ENCODE peak calls at places on chromosomes 2 and 18, in seven cellular contexts. One of them, this sample, is unnamed.

GRCh38 chr2:74540291-74540690 is 10.6 kb downstream of the HTRA2 start:
- DNase-seq in mesendoderm: no peak
- DNase-seq in IMR-90: no peak
- DNase-seq in neuronal stem cell: no peak
- DNase-seq in trophoblast cell: no peak
- DNase-seq in H9: no peak
- DNase-seq in mesenchymal stem cell: no peak
- DNase-seq in this sample: no peak

GRCh38 chr18:42578781-42579180 is 536.7 kb downstream of the RIT2 start:
- DNase-seq in trophoblast cell: peak; percentile 58
- DNase-seq in mesendoderm: no peak
- DNase-seq in mesenchymal stem cell: peak; percentile 44
- DNase-seq in H9: no peak
- DNase-seq in neuronal stem cell: no peak
- DNase-seq in IMR-90: no peak
- DNase-seq in this sample: no peak

GRCh38 chr18:48133675-48134251 is 203.3 kb upstream of the SMAD2 start:
- DNase-seq in trophoblast cell: no peak
- DNase-seq in mesenchymal stem cell: no peak
- DNase-seq in neuronal stem cell: no peak
- DNase-seq in IMR-90: no peak
- DNase-seq in H9: no peak
- DNase-seq in mesendoderm: no peak
- DNase-seq in this sample: no peak

GRCh38 chr18:32092422-32093105 is 890 bp downstream of the RNF138 start:
- DNase-seq in trophoblast cell: peak; percentile 96
- DNase-seq in H9: peak; percentile 98
- DNase-seq in mesendoderm: peak; percentile 98
- DNase-seq in IMR-90: peak; percentile 94
- DNase-seq in mesenchymal stem cell: peak; percentile 97
- DNase-seq in neuronal stem cell: peak; percentile 95
- DNase-seq in this sample: peak; percentile 99

GRCh38 chr2:19855528-19856431 is 46.0 kb downstream of the TTC32 start:
- DNase-seq in IMR-90: no peak
- DNase-seq in mesendoderm: no peak
- DNase-seq in neuronal stem cell: no peak
- DNase-seq in mesenchymal stem cell: no peak
- DNase-seq in H9: no peak
- DNase-seq in trophoblast cell: no peak
- DNase-seq in this sample: no peak

GRCh38 chr2:227862741-227863588 is 8.5 kb upstream of the DAW1 start:
- DNase-seq in IMR-90: peak; percentile 83
- DNase-seq in trophoblast cell: peak; percentile 86
- DNase-seq in H9: peak; percentile 66
- DNase-seq in neuronal stem cell: no peak
- DNase-seq in mesenchymal stem cell: peak; percentile 89
- DNase-seq in mesendoderm: peak; percentile 96
- DNase-seq in this sample: peak; percentile 50

GRCh38 chr2:242032780-242033656 is 163.5 kb downstream of the RTP5 start:
- DNase-seq in H9: peak; percentile 28
- DNase-seq in neuronal stem cell: no peak
- DNase-seq in trophoblast cell: no peak
- DNase-seq in mesenchymal stem cell: no peak
- DNase-seq in IMR-90: no peak
- DNase-seq in mesendoderm: no peak
- DNase-seq in this sample: no peak

GRCh38 chr2:101983486-101983885 is 8.3 kb upstream of the IL1R2 start:
- DNase-seq in mesendoderm: peak; percentile 25
- DNase-seq in neuronal stem cell: no peak
- DNase-seq in IMR-90: no peak
- DNase-seq in trophoblast cell: no peak
- DNase-seq in H9: no peak
- DNase-seq in mesenchymal stem cell: no peak
- DNase-seq in this sample: no peak

GRCh38 chr18:12531747-12532146 is 124.0 kb downstream of the PRELID3A start:
- DNase-seq in H9: no peak
- DNase-seq in IMR-90: peak; percentile 34
- DNase-seq in mesenchymal stem cell: no peak
- DNase-seq in mesendoderm: no peak
- DNase-seq in neuronal stem cell: no peak
- DNase-seq in trophoblast cell: no peak
- DNase-seq in this sample: no peak

GRCh38 chr2:109381327-109381820 is 232.4 kb downstream of the SEPTIN10 start:
- DNase-seq in trophoblast cell: no peak
- DNase-seq in neuronal stem cell: no peak
- DNase-seq in mesendoderm: no peak
- DNase-seq in mesenchymal stem cell: no peak
- DNase-seq in H9: peak; percentile 18
- DNase-seq in IMR-90: no peak
- DNase-seq in this sample: peak; percentile 13

GRCh38 chr2:136065384-136065783 is 52.6 kb downstream of the CXCR4 start:
- DNase-seq in neuronal stem cell: no peak
- DNase-seq in trophoblast cell: no peak
- DNase-seq in H9: no peak
- DNase-seq in mesenchymal stem cell: no peak
- DNase-seq in mesendoderm: peak; percentile 30
- DNase-seq in IMR-90: peak; percentile 0
- DNase-seq in this sample: no peak

GRCh38 chr2:168198476-168199192 is 48.8 kb downstream of the STK39 start:
- DNase-seq in mesenchymal stem cell: no peak
- DNase-seq in mesendoderm: no peak
- DNase-seq in trophoblast cell: no peak
- DNase-seq in neuronal stem cell: no peak
- DNase-seq in IMR-90: peak; percentile 76
- DNase-seq in H9: no peak
- DNase-seq in this sample: no peak

GRCh38 chr2:83168377-83168776 is 1290.7 kb downstream of the SUCLG1 start:
- DNase-seq in trophoblast cell: no peak
- DNase-seq in IMR-90: no peak
- DNase-seq in mesenchymal stem cell: no peak
- DNase-seq in H9: no peak
- DNase-seq in neuronal stem cell: no peak
- DNase-seq in mesendoderm: no peak
- DNase-seq in this sample: no peak

GRCh38 chr2:182182436-182182835 is 196.8 kb downstream of the PPP1R1C start:
- DNase-seq in neuronal stem cell: no peak
- DNase-seq in H9: no peak
- DNase-seq in mesendoderm: no peak
- DNase-seq in trophoblast cell: no peak
- DNase-seq in mesenchymal stem cell: no peak
- DNase-seq in IMR-90: no peak
- DNase-seq in this sample: no peak

GRCh38 chr2:235170016-235170415 is 218.2 kb downstream of the SH3BP4 start:
- DNase-seq in mesenchymal stem cell: peak; percentile 61
- DNase-seq in neuronal stem cell: no peak
- DNase-seq in mesendoderm: no peak
- DNase-seq in IMR-90: peak; percentile 43
- DNase-seq in H9: no peak
- DNase-seq in trophoblast cell: no peak
- DNase-seq in this sample: no peak

GRCh38 chr18:50582500-50582899 is 22.6 kb downstream of the MAPK4 start:
- DNase-seq in mesendoderm: no peak
- DNase-seq in neuronal stem cell: no peak
- DNase-seq in IMR-90: no peak
- DNase-seq in H9: no peak
- DNase-seq in trophoblast cell: no peak
- DNase-seq in mesenchymal stem cell: no peak
- DNase-seq in this sample: no peak

GRCh38 chr2:150466770-150467640 is 20.5 kb downstream of the RND3 start:
- DNase-seq in mesenchymal stem cell: peak; percentile 74
- DNase-seq in neuronal stem cell: no peak
- DNase-seq in H9: no peak
- DNase-seq in mesendoderm: no peak
- DNase-seq in IMR-90: peak; percentile 86
- DNase-seq in trophoblast cell: no peak
- DNase-seq in this sample: no peak

GRCh38 chr18:23131693-23132319 is 3.5 kb upstream of the CABLES1 start:
- DNase-seq in mesenchymal stem cell: peak; percentile 87
- DNase-seq in IMR-90: peak; percentile 84
- DNase-seq in trophoblast cell: peak; percentile 70
- DNase-seq in neuronal stem cell: peak; percentile 74
- DNase-seq in mesendoderm: peak; percentile 86
- DNase-seq in H9: peak; percentile 48
- DNase-seq in this sample: no peak

GRCh38 chr2:145023331-145023934 is 503.5 kb upstream of the ZEB2 start:
- DNase-seq in mesendoderm: no peak
- DNase-seq in H9: no peak
- DNase-seq in mesenchymal stem cell: no peak
- DNase-seq in IMR-90: no peak
- DNase-seq in neuronal stem cell: no peak
- DNase-seq in trophoblast cell: no peak
- DNase-seq in this sample: no peak
- H2AK5ac ChIP-seq in mesendoderm: no peak overlapping the region
- H2AK5ac ChIP-seq in H9: no peak overlapping the region
- H2AK5ac ChIP-seq in mesenchymal stem cell: peak overlapping the region; percentile 88
- H2AK5ac ChIP-seq in IMR-90: peak overlapping the region; percentile 65
- H2AK5ac ChIP-seq in neuronal stem cell: no peak overlapping the region
- H2AK5ac ChIP-seq in trophoblast cell: no peak overlapping the region
- H2AK5ac ChIP-seq in this sample: no peak overlapping the region

GRCh38 chr2:21811541-21811940 is 687.8 kb downstream of the TDRD15 start:
- DNase-seq in mesendoderm: no peak
- DNase-seq in H9: no peak
- DNase-seq in IMR-90: no peak
- DNase-seq in neuronal stem cell: no peak
- DNase-seq in mesenchymal stem cell: no peak
- DNase-seq in trophoblast cell: peak; percentile 68
- DNase-seq in this sample: no peak
- H2BK5ac ChIP-seq in mesendoderm: no peak overlapping the region
- H2BK5ac ChIP-seq in H9: no peak overlapping the region
- H2BK5ac ChIP-seq in IMR-90: no peak overlapping the region
- H2BK5ac ChIP-seq in neuronal stem cell: no peak overlapping the region
- H2BK5ac ChIP-seq in mesenchymal stem cell: no peak overlapping the region
- H2BK5ac ChIP-seq in trophoblast cell: no peak overlapping the region
- H2BK5ac ChIP-seq in this sample: no peak overlapping the region

DNA sequence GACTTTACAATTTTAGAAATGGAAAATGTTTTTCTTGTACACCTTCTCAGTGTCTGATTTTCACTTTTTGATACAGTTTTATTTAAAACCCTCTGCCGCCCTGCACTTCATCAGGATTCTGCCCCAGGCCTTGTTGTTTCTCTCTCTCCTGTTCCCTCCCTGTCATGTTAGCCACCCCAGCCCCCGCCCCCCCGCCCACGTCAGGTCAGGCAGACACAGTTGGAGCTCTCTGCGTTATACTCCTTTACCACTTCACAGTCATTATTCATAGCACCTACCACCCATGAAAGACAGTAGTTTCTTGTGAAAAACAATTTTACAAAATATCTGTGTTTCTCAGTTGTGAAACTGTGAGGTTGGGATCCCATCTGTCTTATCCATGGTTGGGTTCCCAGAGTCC is 21.5 kb downstream of the ADNP2 start:
- DNase-seq in trophoblast cell: no peak
- DNase-seq in mesendoderm: no peak
- DNase-seq in IMR-90: no peak
- DNase-seq in H9: no peak
- DNase-seq in neuronal stem cell: no peak
- DNase-seq in mesenchymal stem cell: no peak
- DNase-seq in this sample: no peak
- H2AK5ac ChIP-seq in trophoblast cell: no peak overlapping the region
- H2AK5ac ChIP-seq in mesendoderm: no peak overlapping the region
- H2AK5ac ChIP-seq in IMR-90: no peak overlapping the region
- H2AK5ac ChIP-seq in H9: no peak overlapping the region
- H2AK5ac ChIP-seq in neuronal stem cell: no peak overlapping the region
- H2AK5ac ChIP-seq in mesenchymal stem cell: no peak overlapping the region
- H2AK5ac ChIP-seq in this sample: no peak overlapping the region

GRCh38 chr2:233003658-233004555 is 9.1 kb downstream of the NGEF start:
- DNase-seq in mesenchymal stem cell: no peak
- DNase-seq in mesendoderm: no peak
- DNase-seq in IMR-90: no peak
- DNase-seq in trophoblast cell: no peak
- DNase-seq in neuronal stem cell: no peak
- DNase-seq in H9: peak; percentile 20
- DNase-seq in this sample: no peak

GRCh38 chr2:233005096-233005495 is 8.0 kb downstream of the NGEF start:
- DNase-seq in H9: peak; percentile 13
- DNase-seq in mesendoderm: no peak
- DNase-seq in IMR-90: no peak
- DNase-seq in neuronal stem cell: no peak
- DNase-seq in mesenchymal stem cell: no peak
- DNase-seq in trophoblast cell: no peak
- DNase-seq in this sample: no peak

GRCh38 chr2:233007739-233008138 is 5.3 kb downstream of the NGEF start:
- DNase-seq in mesenchymal stem cell: no peak
- DNase-seq in trophoblast cell: no peak
- DNase-seq in IMR-90: no peak
- DNase-seq in H9: no peak
- DNase-seq in neuronal stem cell: no peak
- DNase-seq in mesendoderm: no peak
- DNase-seq in this sample: no peak

GRCh38 chr2:233007270-233007669 is 5.8 kb downstream of the NGEF start:
- DNase-seq in mesendoderm: no peak
- DNase-seq in IMR-90: no peak
- DNase-seq in trophoblast cell: no peak
- DNase-seq in mesenchymal stem cell: no peak
- DNase-seq in neuronal stem cell: no peak
- DNase-seq in H9: no peak
- DNase-seq in this sample: no peak

GRCh38 chr2:233006648-233007047 is 6.4 kb downstream of the NGEF start:
- DNase-seq in mesendoderm: no peak
- DNase-seq in trophoblast cell: no peak
- DNase-seq in IMR-90: no peak
- DNase-seq in neuronal stem cell: no peak
- DNase-seq in H9: no peak
- DNase-seq in mesenchymal stem cell: no peak
- DNase-seq in this sample: no peak
- H2BK5ac ChIP-seq in mesendoderm: no peak overlapping the region
- H2BK5ac ChIP-seq in trophoblast cell: no peak overlapping the region
- H2BK5ac ChIP-seq in IMR-90: no peak overlapping the region
- H2BK5ac ChIP-seq in neuronal stem cell: no peak overlapping the region
- H2BK5ac ChIP-seq in H9: no peak overlapping the region
- H2BK5ac ChIP-seq in mesenchymal stem cell: no peak overlapping the region
- H2BK5ac ChIP-seq in this sample: no peak overlapping the region

DNA sequence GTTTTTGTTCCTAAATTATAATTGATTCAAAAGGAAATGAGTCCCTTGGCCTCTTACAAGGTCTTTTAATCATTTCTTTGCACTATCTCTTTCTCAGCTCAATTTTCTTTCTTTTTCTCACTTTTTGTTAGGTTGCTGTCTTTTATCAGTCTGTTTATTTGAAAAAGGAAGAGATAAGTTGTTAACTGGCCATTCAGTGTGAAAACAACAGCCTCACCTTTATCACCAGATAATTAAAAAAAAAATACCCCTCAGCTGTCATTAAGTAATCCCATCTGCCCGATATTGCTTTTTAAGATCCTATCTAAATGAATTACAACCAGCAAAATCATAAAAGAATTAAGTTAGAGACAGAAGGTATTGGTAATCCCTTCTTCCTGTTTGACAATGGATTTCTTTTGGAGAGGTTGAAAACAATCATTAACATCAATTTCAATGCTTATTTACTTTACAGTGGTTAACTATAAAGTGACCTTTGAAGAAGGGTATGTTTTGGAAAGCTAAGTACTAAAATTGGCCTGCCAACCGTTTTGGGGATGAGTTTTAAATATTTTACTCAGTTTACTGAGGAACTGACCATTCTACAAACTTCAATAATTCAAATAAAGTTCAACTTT is 104.9 kb downstream of the TGIF1 start:
- DNase-seq in trophoblast cell: no peak
- DNase-seq in H9: no peak
- DNase-seq in mesenchymal stem cell: no peak
- DNase-seq in neuronal stem cell: no peak
- DNase-seq in IMR-90: no peak
- DNase-seq in mesendoderm: peak; percentile 91
- DNase-seq in this sample: no peak
- H2AK5ac ChIP-seq in trophoblast cell: no peak overlapping the region
- H2AK5ac ChIP-seq in H9: no peak overlapping the region
- H2AK5ac ChIP-seq in mesenchymal stem cell: no peak overlapping the region
- H2AK5ac ChIP-seq in neuronal stem cell: no peak overlapping the region
- H2AK5ac ChIP-seq in IMR-90: no peak overlapping the region
- H2AK5ac ChIP-seq in mesendoderm: no peak overlapping the region
- H2AK5ac ChIP-seq in this sample: no peak overlapping the region

This sample was measured in H1.